ENCODE peak calls at places on chromosomes 12 and 14, in five cellular contexts. G is fibroblast of lung, E is neural progenitor cell, A is body of pancreas, K is neuronal stem cell. F is an unnamed sample.

GRCh38 chr12:106080786-106081185 is 58.0 kb downstream of the NUAK1 start:
- DNase-seq in G (no peak), E (no peak), A (no peak), K (no peak), F (no peak)

GRCh38 chr14:100104523-100105300 is 39.5 kb downstream of the EVL start:
- DNase-seq in G (peak), E (no peak), A (no peak), K (no peak), F (no peak)

GRCh38 chr14:70641548-70642312 is at the start of gene TTC9:
- DNase-seq in G (no peak), E (peak), A (no peak), K (peak), F (peak)

GRCh38 chr12:49233842-49234526 is 30.9 kb upstream of the TUBA1C start:
- DNase-seq in G (peak), E (no peak), A (peak), K (no peak), F (peak)

GRCh38 chr12:44000309-44000952 is 164.6 kb downstream of the TMEM117 start:
- DNase-seq in G (peak), E (peak), A (peak), K (peak), F (no peak)

GRCh38 chr14:34750670-34751069 is 36.3 kb upstream of the CFL2 start:
- DNase-seq in G (peak), E (no peak), A (no peak), K (no peak), F (no peak)

GRCh38 chr12:89521348-89522238 is 3.0 kb downstream of the GALNT4 start:
- DNase-seq in G (no peak), E (no peak), A (no peak), K (no peak), F (no peak)

GRCh38 chr14:104706733-104707628 is 17.0 kb upstream of the ADSS1 start:
- DNase-seq in G (no peak), E (no peak), A (no peak), K (no peak), F (no peak)

GRCh38 chr12:130945793-130946492 is 7.8 kb upstream of the ADGRD1 start:
- DNase-seq in G (no peak), E (no peak), A (no peak), K (no peak), F (peak)

GRCh38 chr14:60247994-60248696 is 876 bp upstream of the PPM1A start:
- DNase-seq in G (peak), E (peak), A (peak), K (peak), F (peak)

GRCh38 chr14:58491593-58491992 is 64.1 kb downstream of the KIAA0586 start:
- DNase-seq in G (peak), E (no peak), A (no peak), K (no peak), F (no peak)

GRCh38 chr12:132568826-132569480 is 41.4 kb downstream of the LRCOL1 start:
- DNase-seq in G (no peak), E (no peak), A (no peak), K (no peak), F (no peak)

GRCh38 chr12:10015450-10015849 is 5.0 kb downstream of the CLEC12B start:
- DNase-seq in G (no peak), E (no peak), A (no peak), K (no peak), F (no peak)

GRCh38 chr12:67151891-67152290 is 117.3 kb upstream of the CAND1 start:
- DNase-seq in G (peak), E (no peak), A (no peak), K (no peak), F (no peak)

GRCh38 chr12:115811066-115811465 is 466.4 kb downstream of the MED13L start:
- DNase-seq in G (no peak), E (no peak), A (no peak), K (no peak), F (no peak)

GRCh38 chr12:51622564-51622963 is 31.5 kb downstream of the SCN8A start:
- DNase-seq in G (peak), E (no peak), A (no peak), K (no peak), F (no peak)

GRCh38 chr12:58487280-58488141 is 432.8 kb downstream of the LRIG3 start:
- DNase-seq in G (peak), E (no peak), A (no peak), K (no peak), F (no peak)

GRCh38 chr12:60257063-60257462 is 661.2 kb downstream of the SLC16A7 start:
- DNase-seq in G (peak), E (peak), A (no peak), K (no peak), F (no peak)

GRCh38 chr14:37595809-37596595 is 573 bp downstream of the TTC6 start:
- DNase-seq in G (peak), E (peak), A (peak), K (peak), F (peak)

GRCh38 chr14:101817511-101818001 is 56.0 kb downstream of the PPP2R5C start:
- DNase-seq in G (no peak), E (no peak), A (no peak), K (no peak), F (no peak)

GRCh38 chr14:93135399-93135798 is 19.7 kb upstream of the ITPK1 start:
- DNase-seq in G (no peak), E (no peak), A (peak), K (no peak), F (no peak)

GRCh38 chr14:99246536-99247083 is 25.4 kb downstream of the BCL11B start:
- DNase-seq in G (no peak), E (peak), A (no peak), K (no peak), F (no peak)

GRCh38 chr12:96774501-96775256 is 132.4 kb upstream of the NEDD1 start:
- DNase-seq in G (peak), E (no peak), A (no peak), K (no peak), F (no peak)
- H3K27ac ChIP-seq in G (no peak), E (no peak), A (no peak), K (no peak), F (no peak)

GRCh38 chr12:11656550-11656949 is 7.1 kb downstream of the ETV6 start:
- DNase-seq in G (peak), E (no peak), A (no peak), K (no peak), F (no peak)
- H3K27ac ChIP-seq in G (no peak), E (no peak), A (no peak), K (no peak), F (no peak)

DNA sequence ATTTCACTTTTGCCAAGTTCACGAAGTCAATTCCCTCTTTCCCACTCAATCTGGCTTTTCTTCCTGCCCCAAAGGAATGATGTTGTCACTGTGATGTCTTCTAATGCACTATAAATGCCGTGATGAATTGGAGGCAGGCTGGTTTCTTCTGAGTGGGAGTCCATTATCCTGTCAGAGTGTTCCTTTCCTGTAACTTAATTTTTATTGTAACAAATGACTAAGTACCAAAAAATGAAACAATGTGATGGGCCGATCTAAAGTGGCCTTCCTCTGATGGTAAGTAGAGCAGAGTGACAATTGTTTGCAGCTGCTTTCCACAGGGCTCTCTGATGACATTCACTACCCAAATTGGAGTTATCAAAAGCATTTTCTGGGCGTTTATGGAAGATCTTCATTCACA is 22.2 kb downstream of the TMEM30B start:
- DNase-seq in G (peak), E (no peak), A (no peak), K (no peak), F (no peak)
- H3K27ac ChIP-seq in G (no peak), E (no peak), A (no peak), K (no peak), F (no peak)

GRCh38 chr12:92803921-92804320 is 101.1 kb downstream of the PLEKHG7 start:
- DNase-seq in G (no peak), E (no peak), A (no peak), K (no peak), F (no peak)
- H3K27ac ChIP-seq in G (no peak), E (no peak), A (no peak), K (no peak), F (no peak)

DNA sequence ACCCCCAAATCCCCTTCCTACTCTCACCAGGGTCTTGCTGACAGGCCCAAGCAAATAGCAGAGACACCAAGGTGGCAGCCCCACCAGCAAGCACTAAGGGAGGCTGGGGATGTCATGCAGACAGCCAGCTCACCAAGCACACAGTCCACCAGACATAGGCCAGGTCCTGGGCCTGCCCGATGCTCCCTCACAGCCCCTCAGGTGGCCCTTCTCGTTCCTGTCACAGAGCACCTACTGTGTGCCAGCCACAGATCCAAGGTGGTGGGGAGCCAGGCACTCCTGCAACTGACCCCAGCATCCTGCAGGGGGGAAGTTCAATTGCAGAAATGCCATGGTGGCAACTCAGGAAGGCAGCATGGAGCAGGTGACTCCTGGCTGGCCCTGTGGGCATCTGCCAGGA is 60.5 kb upstream of the PNMA1 start:
- DNase-seq in G (no peak), E (no peak), A (no peak), K (no peak), F (no peak)
- H3K27ac ChIP-seq in G (no peak), E (no peak), A (no peak), K (no peak), F (no peak)

GRCh38 chr12:77710209-77710608 is 120.5 kb upstream of the NAV3 start:
- DNase-seq in G (no peak), E (no peak), A (no peak), K (no peak), F (no peak)
- H3K27ac ChIP-seq in G (no peak), E (no peak), A (no peak), K (no peak), F (no peak)